ENCODE peak calls at places on chromosome 19, in seven cellular contexts. J is CD8-positive, alpha-beta memory T cell; S is BE2C; Q is NCI-H1436 treated with DMSO at 0.1 percent for 48 hours; P is left colon; I is GM23248; F is head of caudate nucleus. B is an unnamed sample.

GRCh38 chr19:30173593-30174356 is 198.4 kb upstream of the ZNF536 start:
- DNase-seq in S (no peak), I (no peak), F (no peak), J (no peak), Q (no peak), P (no peak), B (no peak)

GRCh38 chr19:34960103-34960805 is 3.8 kb downstream of the ZNF792 start:
- DNase-seq in P (no peak), I (peak), Q (no peak), J (no peak), S (no peak), F (no peak), B (no peak)

GRCh38 chr19:46416077-46416709 is 2.8 kb upstream of the CCDC8 start:
- DNase-seq in Q (peak), F (peak), S (peak), I (peak), J (no peak), P (peak), B (peak)

GRCh38 chr19:10256551-10256950 is 4.5 kb downstream of the MRPL4 start:
- DNase-seq in I (no peak), S (no peak), F (no peak), Q (no peak), J (no peak), P (no peak), B (no peak)

GRCh38 chr19:55697069-55697440 is 22.0 kb downstream of the EPN1 start:
- DNase-seq in P (no peak), Q (no peak), S (no peak), J (no peak), I (no peak), F (no peak), B (no peak)

GRCh38 chr19:48738557-48739399 is 1.6 kb downstream of the RASIP1 start:
- DNase-seq in I (peak), J (peak), S (peak), Q (no peak), F (peak), P (peak), B (peak)

GRCh38 chr19:1874554-1875185 is 10.6 kb downstream of the ABHD17A start:
- DNase-seq in J (peak), I (peak), P (no peak), S (no peak), Q (no peak), F (no peak), B (no peak)

GRCh38 chr19:756232-756631 is 5.3 kb downstream of the MISP start:
- DNase-seq in P (no peak), F (no peak), S (peak), Q (no peak), J (no peak), I (peak), B (no peak)

GRCh38 chr19:10896851-10897526 is 25.6 kb downstream of the CARM1 start:
- DNase-seq in Q (no peak), J (no peak), I (no peak), S (no peak), F (peak), P (no peak), B (no peak)

GRCh38 chr19:16536130-16536529 is 6.1 kb downstream of the CHERP start:
- DNase-seq in J (no peak), F (no peak), I (no peak), S (no peak), P (no peak), Q (no peak), B (no peak)

GRCh38 chr19:31625575-31625974 is 276.3 kb upstream of the TSHZ3 start:
- DNase-seq in J (no peak), Q (no peak), I (no peak), P (no peak), S (no peak), F (no peak), B (no peak)

GRCh38 chr19:37928527-37929286 is 21.7 kb downstream of the SIPA1L3 start:
- DNase-seq in P (no peak), F (no peak), Q (no peak), J (no peak), I (no peak), S (no peak), B (no peak)

GRCh38 chr19:45901432-45901903 is 945 bp downstream of the MYPOP start:
- DNase-seq in P (peak), I (peak), S (peak), J (peak), F (no peak), Q (no peak), B (no peak)

GRCh38 chr19:397321-397720 is 11.6 kb downstream of the C2CD4C start:
- DNase-seq in F (no peak), J (no peak), S (no peak), I (no peak), Q (no peak), P (no peak), B (no peak)

GRCh38 chr19:54430306-54431254 is 15.3 kb downstream of the TTYH1 start:
- DNase-seq in P (peak), F (peak), I (peak), J (peak), S (peak), Q (no peak), B (peak)

GRCh38 chr19:42555317-42555716 is 27.0 kb upstream of the CEACAM1 start:
- DNase-seq in F (no peak), S (no peak), I (no peak), Q (no peak), J (no peak), P (no peak), B (peak)

GRCh38 chr19:18897108-18898029 is 1.4 kb upstream of the CERS1 start:
- DNase-seq in I (no peak), J (no peak), S (no peak), Q (no peak), P (no peak), F (no peak), B (no peak)

GRCh38 chr19:4581381-4582111 is 22.1 kb upstream of the SEMA6B start:
- DNase-seq in P (no peak), J (no peak), Q (no peak), S (no peak), I (no peak), F (no peak), B (peak)

GRCh38 chr19:30476997-30477396 is 104.8 kb downstream of the ZNF536 start:
- DNase-seq in Q (no peak), S (no peak), I (no peak), P (no peak), F (no peak), J (no peak), B (no peak)

GRCh38 chr19:55189424-55189823 is 9.3 kb upstream of the SYT5 start:
- DNase-seq in F (peak), J (no peak), P (no peak), S (peak), I (peak), Q (no peak), B (no peak)

GRCh38 chr19:2636897-2637683 is 65.4 kb downstream of the GNG7 start:
- DNase-seq in J (peak), S (peak), P (peak), F (peak), I (peak), Q (no peak), B (peak)

GRCh38 chr19:55644191-55644833 is 863 bp downstream of the ZNF581 start:
- DNase-seq in Q (no peak), P (no peak), I (no peak), S (no peak), F (no peak), J (no peak), B (no peak)

GRCh38 chr19:21328402-21328801 is 808 bp downstream of the ZNF708 start:
- DNase-seq in S (no peak), Q (no peak), F (no peak), J (no peak), I (no peak), P (no peak), B (no peak)

B was measured in WERI-Rb-1.